ENCODE peak calls at places on chromosome 11, in seven cellular contexts. J is brain microvascular endothelial cell, K is thoracic aorta, V is IMR-90, W is GM23338, N is A549, R is left ventricle myocardium inferior. T is an unnamed sample.

GRCh38 chr11:1703146-1703545 is 6.2 kb downstream of the KRTAP5-6 start:
- DNase-seq in J (no peak), K (no peak), V (no peak), W (no peak), N (no peak), R (no peak), T (no peak)

GRCh38 chr11:20668844-20669832 is at the start of gene NELL1:
- DNase-seq in J (no peak), K (no peak), V (no peak), W (peak), N (no peak), R (no peak), T (no peak)

GRCh38 chr11:73856001-73856663 is 20.5 kb downstream of the COA4 start:
- DNase-seq in J (no peak), K (no peak), V (no peak), W (no peak), N (no peak), R (no peak), T (no peak)

GRCh38 chr11:123100378-123101085 is 38.6 kb upstream of the HSPA8 start:
- DNase-seq in J (no peak), K (no peak), V (no peak), W (peak), N (no peak), R (no peak), T (no peak)

GRCh38 chr11:65112551-65113360 is 1.1 kb downstream of the TM7SF2 start:
- DNase-seq in J (no peak), K (no peak), V (peak), W (peak), N (peak), R (peak), T (no peak)

GRCh38 chr11:8638300-8638699 is 44.2 kb downstream of the TRIM66 start:
- DNase-seq in J (peak), K (no peak), V (peak), W (peak), N (no peak), R (no peak), T (no peak)

GRCh38 chr11:65538232-65538914 is 13.5 kb downstream of the SCYL1 start:
- DNase-seq in J (no peak), K (no peak), V (no peak), W (peak), N (no peak), R (no peak), T (no peak)

GRCh38 chr11:35714882-35715612 is 52.5 kb downstream of the TRIM44 start:
- DNase-seq in J (peak), K (no peak), V (peak), W (no peak), N (no peak), R (no peak), T (no peak)

GRCh38 chr11:978073-978720 is 52.5 kb downstream of the AP2A2 start:
- DNase-seq in J (no peak), K (no peak), V (no peak), W (no peak), N (no peak), R (no peak), T (no peak)

GRCh38 chr11:71563401-71563800 is 2.0 kb upstream of the KRTAP5-10 start:
- DNase-seq in J (peak), K (no peak), V (peak), W (peak), N (peak), R (no peak), T (no peak)
- TF ChIP-seq CTCF in J (peak), K (no peak), V (peak), W (peak), N (peak), R (peak), T (peak)

GRCh38 chr11:118435893-118436624 is at the start of gene KMT2A:
- DNase-seq in J (peak), K (peak), V (peak), W (peak), N (peak), R (peak), T (peak)

GRCh38 chr11:118435233-118435892 is 929 bp upstream of the KMT2A start:
- DNase-seq in J (no peak), K (peak), V (peak), W (peak), N (peak), R (peak), T (no peak)

GRCh38 chr11:118436639-118437045 is 350 bp downstream of the KMT2A start:
- DNase-seq in J (no peak), K (no peak), V (peak), W (peak), N (no peak), R (no peak), T (no peak)

GRCh38 chr11:118434553-118435232 is 1.6 kb upstream of the KMT2A start:
- DNase-seq in J (no peak), K (no peak), V (peak), W (peak), N (no peak), R (peak), T (no peak)

GRCh38 chr11:118434123-118434552 is 2.2 kb upstream of the KMT2A start:
- DNase-seq in J (no peak), K (no peak), V (peak), W (peak), N (no peak), R (no peak), T (no peak)
- H3K4me3 ChIP-seq in J (peak), K (peak), V (peak), W (peak), N (no peak), R (peak), T (peak)

GRCh38 chr11:131916633-131917032 is 546.2 kb downstream of the NTM start:
- DNase-seq in J (no peak), K (no peak), V (peak), W (no peak), N (no peak), R (no peak), T (no peak)

GRCh38 chr11:131912127-131912526 is 541.7 kb downstream of the NTM start:
- DNase-seq in J (no peak), K (no peak), V (no peak), W (no peak), N (no peak), R (no peak), T (no peak)

GRCh38 chr11:131917634-131918384 is 547.4 kb downstream of the NTM start:
- DNase-seq in J (no peak), K (no peak), V (no peak), W (peak), N (no peak), R (no peak), T (no peak)

GRCh38 chr11:131913267-131913666 is 542.9 kb downstream of the NTM start:
- DNase-seq in J (no peak), K (no peak), V (peak), W (no peak), N (no peak), R (no peak), T (no peak)

DNA sequence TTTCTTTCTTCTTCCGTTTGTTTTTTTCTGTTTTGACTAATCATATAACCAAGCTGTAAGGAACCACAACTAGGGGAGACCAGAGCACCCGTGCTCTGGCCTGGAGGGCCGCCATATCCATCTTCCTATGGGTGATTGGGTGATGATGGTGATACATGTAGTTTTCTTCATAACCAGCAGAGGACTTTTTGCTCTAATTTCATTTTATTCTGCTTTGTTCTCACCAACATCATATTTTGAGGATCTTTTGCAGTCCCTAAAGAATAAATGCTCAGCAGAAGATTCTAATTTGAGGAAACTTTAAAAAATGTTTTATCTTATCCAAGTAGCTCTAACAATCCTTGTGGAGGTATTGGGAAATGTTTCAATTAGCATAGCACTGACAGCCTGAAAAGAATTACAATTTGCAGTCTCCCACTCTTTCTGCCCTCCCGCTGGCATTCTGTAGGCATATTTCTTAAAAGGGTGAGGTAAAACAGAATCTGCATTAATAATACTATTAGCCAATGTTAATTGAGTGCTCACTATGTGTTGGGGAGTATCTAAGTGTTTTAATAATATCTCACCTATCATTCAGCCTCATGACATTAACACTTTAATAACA is 544.0 kb downstream of the NTM start:
- DNase-seq in J (no peak), K (no peak), V (peak), W (no peak), N (no peak), R (no peak), T (no peak)
- TF ChIP-seq CTCF in J (peak), K (no peak), V (peak), W (peak), N (no peak), R (no peak), T (peak)

GRCh38 chr11:117180661-117181585 is 2.4 kb downstream of the SIDT2 start:
- DNase-seq in J (peak), K (no peak), V (peak), W (peak), N (peak), R (peak), T (peak)
- H3K4me3 ChIP-seq in J (no peak), K (peak), V (no peak), W (no peak), N (no peak), R (peak), T (no peak)

DNA sequence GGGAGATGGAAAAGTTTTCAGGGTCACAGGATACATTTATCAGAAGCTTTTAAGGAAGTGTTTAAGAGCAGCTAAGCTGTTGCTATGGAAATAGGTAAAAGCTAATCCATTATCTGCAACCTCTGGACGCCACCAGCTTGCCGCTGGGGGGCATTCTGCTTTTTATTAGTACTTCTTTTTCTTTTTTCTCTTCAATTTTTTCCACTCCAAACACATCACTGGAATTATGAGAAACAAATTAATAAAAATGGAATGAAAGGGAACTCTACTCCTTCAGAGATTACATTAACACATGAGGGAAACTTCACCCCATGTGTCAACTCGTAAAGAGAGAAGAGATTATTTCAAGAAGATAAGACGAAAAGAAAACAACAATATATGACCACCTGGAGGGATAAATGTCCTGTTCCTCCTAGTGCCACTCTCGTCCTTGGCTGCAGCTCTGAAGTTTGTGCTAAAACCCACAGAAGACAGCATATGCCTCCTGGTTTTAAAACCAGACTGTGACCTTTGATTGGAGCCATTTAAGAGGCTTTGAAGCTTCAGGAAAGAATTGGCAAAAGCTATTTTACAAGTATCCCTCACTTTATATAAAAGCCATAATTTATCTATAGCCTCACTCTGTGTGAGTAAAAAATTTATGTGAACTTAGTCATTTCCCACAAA is 972.8 kb downstream of the OPCML start:
- DNase-seq in J (no peak), K (no peak), V (no peak), W (no peak), N (no peak), R (no peak), T (no peak)
- TF ChIP-seq CTCF in J (peak), K (no peak), V (peak), W (no peak), N (no peak), R (no peak), T (no peak)

GRCh38 chr11:83068573-83068972 is 3.1 kb downstream of the RAB30 start:
- DNase-seq in J (no peak), K (no peak), V (no peak), W (no peak), N (no peak), R (no peak), T (no peak)

GRCh38 chr11:83070044-83070877 is 1.4 kb downstream of the RAB30 start:
- DNase-seq in J (peak), K (no peak), V (peak), W (peak), N (peak), R (no peak), T (no peak)

GRCh38 chr11:83071641-83072591 is at the start of gene RAB30:
- DNase-seq in J (peak), K (peak), V (peak), W (peak), N (peak), R (peak), T (peak)

GRCh38 chr11:83070878-83071640 is 638 bp downstream of the RAB30 start:
- DNase-seq in J (no peak), K (no peak), V (peak), W (peak), N (no peak), R (peak), T (no peak)

DNA sequence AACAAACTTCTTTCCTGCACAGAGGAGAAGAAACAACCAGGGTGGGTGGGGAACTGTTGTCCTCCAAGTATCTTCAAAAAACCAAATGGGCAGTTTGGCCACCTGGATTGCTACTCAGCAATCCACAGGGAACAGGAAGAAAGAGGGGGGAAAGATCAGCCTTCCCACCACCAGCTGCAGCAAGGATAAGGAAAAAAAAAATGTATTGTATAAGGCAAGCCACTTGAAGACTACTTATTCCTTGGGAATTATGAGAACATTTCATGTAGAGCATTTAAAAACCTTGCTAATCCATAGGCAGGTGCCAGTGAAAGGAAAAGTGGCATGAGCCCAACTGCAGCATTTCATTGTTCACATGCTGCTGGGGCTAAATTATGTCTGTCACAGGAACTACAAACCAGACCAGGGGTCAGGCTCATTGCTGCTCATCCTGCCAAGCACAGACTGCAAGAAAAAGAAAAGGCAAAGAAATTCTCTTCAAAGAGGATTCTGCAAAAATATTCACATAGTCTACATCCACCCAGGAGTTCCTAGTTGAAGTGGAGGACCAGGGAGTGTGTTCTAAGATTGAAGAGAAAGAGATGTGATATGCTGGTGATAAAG is 2.2 kb downstream of the RAB30 start:
- DNase-seq in J (no peak), K (no peak), V (no peak), W (no peak), N (no peak), R (no peak), T (no peak)
- H3K4me3 ChIP-seq in J (peak), K (peak), V (peak), W (peak), N (peak), R (peak), T (peak)

GRCh38 chr11:86456075-86456939 is 81.6 kb downstream of the CCDC81 start:
- DNase-seq in J (peak), K (peak), V (peak), W (peak), N (peak), R (peak), T (peak)

GRCh38 chr11:86459002-86459385 is 84.3 kb downstream of the CCDC81 start:
- DNase-seq in J (no peak), K (no peak), V (peak), W (no peak), N (no peak), R (no peak), T (no peak)

GRCh38 chr11:86458294-86459001 is 83.8 kb downstream of the CCDC81 start:
- DNase-seq in J (no peak), K (no peak), V (no peak), W (no peak), N (no peak), R (no peak), T (no peak)

GRCh38 chr11:86449993-86450629 is 75.4 kb downstream of the CCDC81 start:
- DNase-seq in J (no peak), K (no peak), V (no peak), W (no peak), N (no peak), R (no peak), T (no peak)

DNA sequence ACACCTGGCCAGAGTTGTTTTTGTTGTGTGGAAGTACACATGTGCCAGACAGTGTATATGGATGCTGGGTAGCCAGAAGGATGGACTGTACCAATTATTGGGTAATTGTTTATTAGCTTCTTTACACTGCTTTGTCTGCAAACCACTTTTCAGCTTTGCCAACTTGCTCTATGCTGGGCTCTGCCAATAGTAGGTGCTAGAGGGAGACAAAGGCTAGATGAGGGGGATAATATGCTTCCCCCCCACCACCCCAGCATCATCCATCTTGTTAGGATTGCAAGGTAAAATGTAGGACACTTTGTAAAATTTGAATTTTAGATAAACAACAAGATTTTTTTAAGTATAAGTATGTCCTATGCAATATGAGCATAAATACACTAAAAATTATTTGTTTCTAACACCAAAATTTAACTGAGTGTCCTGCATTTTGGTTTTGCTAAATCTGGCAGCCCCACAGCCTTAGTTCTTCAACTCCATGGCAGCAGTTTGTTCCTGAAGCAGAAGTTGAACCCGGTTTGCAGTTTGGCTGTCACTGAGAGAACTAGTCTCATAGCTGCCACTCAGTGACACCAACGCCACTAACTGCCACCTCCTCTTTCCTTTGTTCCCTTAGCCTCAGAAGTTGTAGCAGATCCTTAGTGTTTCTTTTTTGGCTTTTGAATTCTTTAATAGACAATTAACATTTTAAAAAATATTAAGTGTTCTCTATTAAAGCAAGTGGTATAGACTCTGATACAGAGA is 78.8 kb downstream of the CCDC81 start:
- DNase-seq in J (no peak), K (no peak), V (no peak), W (peak), N (no peak), R (no peak), T (no peak)
- TF ChIP-seq CTCF in J (peak), K (no peak), V (no peak), W (peak), N (no peak), R (no peak), T (peak)